ENCODE peak calls at places on chromosomes 12 and 14, in ten cellular contexts. Y, O, D, L, P, S, C, Q, F and U are unnamed samples.
A peak's percentile ranks its signal among the peaks of the same experiment; 100 is the strongest.

GRCh38 chr12:111057726-111058125 is 137.3 kb upstream of the MYL2 start:
- DNase-seq in S (no peak), P (no peak), D (no peak), C (no peak), O (no peak), Y (no peak), Q (no peak), L (no peak), F (no peak), U (no peak)

GRCh38 chr12:55385911-55386310 is 14.4 kb upstream of the OR6C65 start:
- DNase-seq in O (no peak), D (no peak), P (no peak), L (no peak), F (no peak), S (no peak), Q (no peak), C (no peak), Y (no peak), U (no peak)

GRCh38 chr12:128797119-128798118 is 26.3 kb downstream of the SLC15A4 start:
- DNase-seq in O (no peak), F (no peak), P (no peak), S (no peak), D (no peak), Y (peak; percentile 75), L (no peak), C (no peak), Q (no peak), U (no peak)

GRCh38 chr14:49314756-49315155 is 271.4 kb downstream of the RPS29 start:
- DNase-seq in O (no peak), Y (peak; percentile 12), L (no peak), F (no peak), D (no peak), S (no peak), C (no peak), P (no peak), Q (no peak), U (no peak)

GRCh38 chr12:88562846-88563582 is 17.3 kb downstream of the KITLG start:
- DNase-seq in F (no peak), O (no peak), Q (peak; percentile 70), Y (peak; percentile 25), L (no peak), D (no peak), S (no peak), C (no peak), P (no peak), U (no peak)

GRCh38 chr12:111166779-111167540 is 201.9 kb downstream of the PHETA1 start:
- DNase-seq in Y (no peak), P (no peak), F (no peak), D (no peak), C (no peak), Q (no peak), S (no peak), L (no peak), O (no peak), U (no peak)

GRCh38 chr12:116718578-116719454 is 19.1 kb downstream of the SPRING1 start:
- DNase-seq in P (no peak), L (peak; percentile 60), S (no peak), O (no peak), D (no peak), Q (no peak), Y (peak; percentile 37), C (no peak), F (no peak), U (no peak)

GRCh38 chr12:122908915-122909314 is 13.0 kb upstream of the VPS37B start:
- DNase-seq in P (no peak), C (no peak), F (no peak), Y (no peak), L (no peak), O (no peak), S (no peak), Q (no peak), D (no peak), U (no peak)

GRCh38 chr12:84463756-84464495 is 448.7 kb downstream of the SLC6A15 start:
- DNase-seq in P (no peak), Q (no peak), L (no peak), Y (no peak), S (no peak), O (no peak), F (no peak), C (no peak), D (no peak), U (no peak)

GRCh38 chr14:75631453-75631831 is 29.2 kb downstream of the ERG28 start:
- DNase-seq in S (no peak), Q (no peak), F (no peak), P (no peak), O (no peak), Y (peak; percentile 27), D (no peak), C (no peak), L (no peak), U (no peak)

GRCh38 chr14:90444077-90444696 is 47.4 kb downstream of the CALM1 start:
- DNase-seq in P (no peak), C (peak; percentile 46), D (no peak), L (no peak), Q (no peak), Y (no peak), S (no peak), F (no peak), O (no peak), U (no peak)

GRCh38 chr14:40354754-40355153 is 922.5 kb upstream of the FBXO33 start:
- DNase-seq in P (no peak), C (no peak), D (no peak), Y (no peak), F (no peak), Q (no peak), S (no peak), L (no peak), O (no peak), U (no peak)

GRCh38 chr12:89181271-89181920 is 170.9 kb downstream of the DUSP6 start:
- DNase-seq in P (no peak), Y (peak; percentile 4), C (no peak), F (no peak), D (no peak), S (no peak), L (no peak), Q (peak; percentile 36), O (no peak), U (no peak)

GRCh38 chr12:72272731-72273498 is 745 bp downstream of the TRHDE start:
- DNase-seq in D (no peak), P (peak; percentile 50), Q (peak; percentile 65), F (no peak), Y (peak; percentile 71), O (peak; percentile 62), S (peak; percentile 77), L (peak; percentile 2), C (peak; percentile 75), U (no peak)

GRCh38 chr12:112781767-112782166 is 9.8 kb upstream of the RPH3A start:
- DNase-seq in Y (no peak), F (no peak), C (no peak), D (no peak), P (no peak), Q (no peak), S (no peak), L (no peak), O (no peak), U (no peak)

GRCh38 chr12:57734586-57734985 is 4.0 kb downstream of the AGAP2 start:
- DNase-seq in F (no peak), D (no peak), S (no peak), P (no peak), Y (peak; percentile 55), L (no peak), Q (peak; percentile 66), C (no peak), O (no peak), U (no peak)

GRCh38 chr14:59507063-59507751 is 22.9 kb downstream of the JKAMP start:
- DNase-seq in L (peak; percentile 80), C (peak; percentile 76), Q (peak; percentile 60), O (peak; percentile 87), F (peak; percentile 3), P (peak; percentile 80), D (peak; percentile 56), S (peak; percentile 77), Y (peak; percentile 58), U (peak; percentile 34)

GRCh38 chr12:47216150-47216677 is 136.5 kb upstream of the AMIGO2 start:
- DNase-seq in O (no peak), Y (no peak), C (no peak), S (no peak), D (peak; percentile 77), P (no peak), Q (no peak), F (peak; percentile 51), L (no peak), U (peak; percentile 92)

GRCh38 chr12:99453831-99454538 is 193.6 kb upstream of the GARIN6 start:
- DNase-seq in F (no peak), D (peak; percentile 12), Q (no peak), O (no peak), L (no peak), C (no peak), S (no peak), Y (no peak), P (no peak), U (peak; percentile 42)

GRCh38 chr12:54162741-54163140 is 26.0 kb downstream of the SMUG1 start:
- DNase-seq in O (peak; percentile 48), C (no peak), P (peak; percentile 66), D (no peak), S (peak; percentile 65), L (peak; percentile 90), Y (no peak), Q (no peak), F (no peak), U (no peak)

GRCh38 chr14:56862843-56863242 is 52.6 kb upstream of the OTX2 start:
- DNase-seq in L (no peak), F (no peak), Y (no peak), Q (no peak), P (no peak), O (no peak), C (no peak), D (no peak), S (no peak), U (no peak)

GRCh38 chr12:70576341-70577282 is 60.6 kb downstream of the PTPRB start:
- DNase-seq in Q (peak; percentile 77), O (no peak), F (no peak), C (no peak), S (peak; percentile 59), Y (peak; percentile 42), D (peak; percentile 76), P (peak; percentile 16), L (peak; percentile 37), U (peak; percentile 66)

GRCh38 chr14:93997082-93997481 is at the start of gene CCDC197:
- DNase-seq in L (no peak), Y (no peak), O (no peak), F (no peak), C (no peak), D (no peak), S (no peak), Q (no peak), P (no peak), U (no peak)

GRCh38 chr12:116404913-116405611 is 127.6 kb upstream of the MED13L start:
- DNase-seq in F (no peak), P (no peak), C (peak; percentile 9), S (no peak), Y (no peak), D (no peak), Q (no peak), L (no peak), O (no peak), U (no peak)

GRCh38 chr12:107019546-107019945 is 32.6 kb upstream of the MTERF2 start:
- DNase-seq in Q (no peak), Y (no peak), O (no peak), P (no peak), D (no peak), F (no peak), S (no peak), L (no peak), C (no peak), U (no peak)

GRCh38 chr14:74503973-74504335 is 10.4 kb downstream of the ISCA2 start:
- DNase-seq in L (no peak), C (no peak), O (no peak), D (no peak), Q (no peak), F (no peak), Y (no peak), S (no peak), P (no peak), U (no peak)

GRCh38 chr12:27316947-27317346 is 15.7 kb upstream of the BMAL2 start:
- DNase-seq in S (no peak), O (no peak), Q (no peak), P (no peak), D (no peak), L (no peak), Y (no peak), C (no peak), F (no peak), U (no peak)

GRCh38 chr14:34699873-34700621 is 14.3 kb downstream of the CFL2 start:
- DNase-seq in C (no peak), Y (peak; percentile 67), P (no peak), L (peak; percentile 75), O (no peak), S (no peak), Q (peak; percentile 91), F (no peak), D (no peak), U (no peak)